ENCODE peak calls at places on chromosomes 1 and 21, in five cellular contexts. J is A549, H is K562, Q is lower leg skin, C is heart left ventricle. U is an unnamed sample.

GRCh38 chr21:41488080-41488479 is 19.9 kb downstream of the TMPRSS2 start:
- DNase-seq in J (no peak), H (no peak), Q (no peak), C (no peak), U (no peak)

GRCh38 chr1:109821831-109822745 is 58.4 kb upstream of the EPS8L3 start:
- DNase-seq in J (peak), H (peak), Q (peak), C (peak), U (peak)

GRCh38 chr1:208026880-208027438 is 116.0 kb upstream of the CD34 start:
- DNase-seq in J (no peak), H (no peak), Q (no peak), C (peak), U (no peak)

GRCh38 chr1:218299416-218299815 is 14.3 kb downstream of the RRP15 start:
- DNase-seq in J (peak), H (no peak), Q (no peak), C (no peak), U (no peak)

GRCh38 chr1:5342830-5343229 is 649.4 kb downstream of the NPHP4 start:
- DNase-seq in J (no peak), H (no peak), Q (no peak), C (no peak), U (no peak)

GRCh38 chr1:91864017-91864700 is 21.8 kb downstream of the TGFBR3 start:
- DNase-seq in J (no peak), H (no peak), Q (no peak), C (no peak), U (no peak)

GRCh38 chr1:205188132-205188531 is 23.4 kb downstream of the DSTYK start:
- DNase-seq in J (no peak), H (no peak), Q (no peak), C (no peak), U (no peak)

GRCh38 chr1:48061162-48062136 is 64.3 kb upstream of the TRABD2B start:
- DNase-seq in J (peak), H (peak), Q (peak), C (peak), U (peak)

GRCh38 chr1:171286032-171286705 is 27.8 kb upstream of the FMO4 start:
- DNase-seq in J (no peak), H (no peak), Q (no peak), C (no peak), U (peak)

GRCh38 chr1:87084247-87084836 is 169.9 kb downstream of the HS2ST1 start:
- DNase-seq in J (peak), H (no peak), Q (no peak), C (no peak), U (no peak)

GRCh38 chr1:30713211-30713770 is 10.1 kb downstream of the MATN1 start:
- DNase-seq in J (no peak), H (no peak), Q (no peak), C (no peak), U (no peak)

GRCh38 chr1:238177960-238178359 is 287.2 kb upstream of the ZP4 start:
- DNase-seq in J (no peak), H (no peak), Q (no peak), C (no peak), U (peak)

GRCh38 chr1:58358311-58358710 is 188.2 kb downstream of the OMA1 start:
- DNase-seq in J (peak), H (no peak), Q (no peak), C (no peak), U (no peak)

GRCh38 chr1:226019550-226019949 is 20.4 kb upstream of the SDE2 start:
- DNase-seq in J (no peak), H (no peak), Q (no peak), C (no peak), U (no peak)

GRCh38 chr1:20604678-20605077 is 15.8 kb downstream of the CDA start:
- DNase-seq in J (no peak), H (no peak), Q (no peak), C (no peak), U (no peak)

GRCh38 chr1:11701551-11701961 is 10.0 kb downstream of the DRAXIN start:
- DNase-seq in J (no peak), H (no peak), Q (no peak), C (no peak), U (no peak)

GRCh38 chr1:183821309-183822080 is 16.6 kb downstream of the RGL1 start:
- DNase-seq in J (no peak), H (no peak), Q (no peak), C (no peak), U (no peak)

GRCh38 chr1:221781102-221781744 is 39.3 kb upstream of the DUSP10 start:
- DNase-seq in J (no peak), H (no peak), Q (no peak), C (no peak), U (no peak)

GRCh38 chr1:15949453-15950245 is 26.3 kb downstream of the ZBTB17 start:
- DNase-seq in J (peak), H (peak), Q (peak), C (peak), U (peak)

GRCh38 chr1:32404956-32405355 is 10.7 kb upstream of the BSDC1 start:
- DNase-seq in J (no peak), H (no peak), Q (no peak), C (no peak), U (no peak)

GRCh38 chr1:8184301-8184700 is 133.6 kb upstream of the SLC45A1 start:
- DNase-seq in J (peak), H (no peak), Q (no peak), C (no peak), U (no peak)

GRCh38 chr21:46554431-46555224 is 50.3 kb downstream of the S100B start:
- DNase-seq in J (no peak), H (no peak), Q (no peak), C (no peak), U (no peak)

GRCh38 chr1:225866061-225866844 is 15.9 kb downstream of the TMEM63A start:
- DNase-seq in J (no peak), H (no peak), Q (no peak), C (no peak), U (peak)

GRCh38 chr1:65948609-65949229 is 156.0 kb downstream of the PDE4B start:
- DNase-seq in J (no peak), H (peak), Q (no peak), C (no peak), U (no peak)

GRCh38 chr1:15525043-15525958 is 1.3 kb upstream of the CASP9 start:
- DNase-seq in J (peak), H (peak), Q (peak), C (peak), U (peak)

GRCh38 chr1:11458811-11459275 is 20.1 kb upstream of the DISP3 start:
- DNase-seq in J (no peak), H (no peak), Q (no peak), C (peak), U (no peak)

GRCh38 chr21:14448784-14449183 is 65.8 kb upstream of the HSPA13 start:
- DNase-seq in J (no peak), H (no peak), Q (no peak), C (no peak), U (no peak)

GRCh38 chr1:203536575-203536974 is 42.6 kb downstream of the OPTC start:
- DNase-seq in J (no peak), H (no peak), Q (no peak), C (no peak), U (no peak)

GRCh38 chr1:53938136-53938830 is 7.2 kb downstream of the IFT25 start:
- DNase-seq in J (no peak), H (no peak), Q (no peak), C (no peak), U (no peak)

GRCh38 chr1:96752394-96752793 is 30.8 kb downstream of the PTBP2 start:
- DNase-seq in J (no peak), H (no peak), Q (no peak), C (no peak), U (no peak)

GRCh38 chr21:41709965-41710822 is 56.7 kb downstream of the RIPK4 start:
- DNase-seq in J (no peak), H (no peak), Q (no peak), C (no peak), U (no peak)

DNA sequence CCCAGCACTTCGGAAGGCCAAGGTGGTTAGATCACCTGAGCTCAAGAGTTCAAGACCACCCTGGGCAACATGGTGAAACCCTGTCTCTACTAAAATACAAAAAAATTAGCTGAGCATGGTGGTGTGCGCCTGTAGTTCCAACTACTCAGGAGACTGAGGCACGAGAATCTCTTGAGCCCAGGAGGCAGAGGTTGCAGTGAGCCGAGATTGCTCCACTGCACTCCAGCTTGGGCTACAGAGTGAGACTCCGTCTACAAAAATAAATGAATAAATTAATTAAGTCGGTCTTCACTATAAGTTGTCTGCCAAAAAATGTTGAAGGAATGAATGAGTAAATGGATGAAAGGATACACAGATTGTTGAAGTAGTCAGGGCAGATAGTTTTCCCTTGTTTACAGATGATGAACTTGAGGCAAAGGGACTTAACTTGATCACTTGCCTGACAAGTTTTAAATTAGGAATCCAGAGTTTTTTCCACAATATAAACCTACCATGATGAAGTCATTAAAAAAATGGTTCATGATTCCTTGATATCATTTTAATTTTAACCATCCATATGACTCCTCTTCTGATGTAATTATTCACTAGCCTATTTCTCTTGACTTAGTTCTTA is 130.8 kb downstream of the TLR5 start:
- DNase-seq in J (no peak), H (no peak), Q (no peak), C (no peak), U (no peak)
- TF ChIP-seq POLR2A in J (no peak), H (no peak), Q (no peak), C (no peak), U (no peak)

DNA sequence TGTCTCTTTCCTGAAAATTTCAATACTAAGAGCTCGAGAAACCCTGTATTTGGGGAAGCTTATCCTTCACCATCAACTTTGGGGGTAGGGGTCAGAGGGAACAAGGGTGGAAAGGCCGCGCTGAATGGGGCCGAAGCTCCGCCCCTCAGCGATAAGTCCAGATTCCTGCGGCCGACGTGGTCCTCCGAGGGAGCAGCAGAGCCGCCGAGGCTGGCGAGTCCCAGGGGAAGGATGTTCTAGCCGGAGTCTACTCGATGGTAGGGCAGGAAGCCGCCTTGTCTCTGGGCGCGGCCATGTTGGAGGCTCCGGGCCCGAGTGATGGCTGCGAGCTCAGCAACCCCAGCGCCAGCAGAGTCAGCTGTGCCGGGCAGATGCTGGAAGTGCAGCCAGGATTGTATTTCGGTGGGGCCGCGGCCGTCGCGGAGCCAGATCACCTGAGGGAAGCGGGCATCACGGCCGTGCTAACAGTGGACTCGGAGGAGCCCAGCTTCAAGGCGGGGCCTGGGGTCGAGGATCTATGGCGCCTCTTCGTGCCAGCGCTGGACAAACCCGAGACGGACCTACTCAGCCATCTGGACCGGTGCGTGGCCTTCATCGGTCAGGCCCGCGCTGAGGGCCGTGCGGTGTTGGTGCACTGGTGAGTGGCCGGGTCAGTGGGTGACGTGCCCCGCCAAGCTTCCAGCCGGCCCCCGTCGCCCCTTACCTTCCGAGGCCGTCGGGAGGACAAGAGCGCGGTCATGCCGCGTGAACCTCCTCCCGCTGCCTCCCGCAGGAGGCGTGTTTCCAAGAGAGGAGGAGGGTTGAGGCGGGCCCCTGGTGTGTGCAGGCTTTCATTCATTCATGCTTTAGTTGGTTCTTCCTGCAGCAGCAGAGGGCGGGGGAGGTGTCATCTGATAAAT is at the start of gene DUSP12:
- DNase-seq in J (peak), H (peak), Q (peak), C (peak), U (peak)
- TF ChIP-seq POLR2A in J (peak), H (peak), Q (no peak), C (peak), U (peak)

GRCh38 chr1:211382714-211383480 is 56.3 kb downstream of the TRAF5 start:
- DNase-seq in J (peak), H (peak), Q (peak), C (peak), U (peak)
- TF ChIP-seq POLR2A in J (peak), H (peak), Q (no peak), C (peak), U (peak)

DNA sequence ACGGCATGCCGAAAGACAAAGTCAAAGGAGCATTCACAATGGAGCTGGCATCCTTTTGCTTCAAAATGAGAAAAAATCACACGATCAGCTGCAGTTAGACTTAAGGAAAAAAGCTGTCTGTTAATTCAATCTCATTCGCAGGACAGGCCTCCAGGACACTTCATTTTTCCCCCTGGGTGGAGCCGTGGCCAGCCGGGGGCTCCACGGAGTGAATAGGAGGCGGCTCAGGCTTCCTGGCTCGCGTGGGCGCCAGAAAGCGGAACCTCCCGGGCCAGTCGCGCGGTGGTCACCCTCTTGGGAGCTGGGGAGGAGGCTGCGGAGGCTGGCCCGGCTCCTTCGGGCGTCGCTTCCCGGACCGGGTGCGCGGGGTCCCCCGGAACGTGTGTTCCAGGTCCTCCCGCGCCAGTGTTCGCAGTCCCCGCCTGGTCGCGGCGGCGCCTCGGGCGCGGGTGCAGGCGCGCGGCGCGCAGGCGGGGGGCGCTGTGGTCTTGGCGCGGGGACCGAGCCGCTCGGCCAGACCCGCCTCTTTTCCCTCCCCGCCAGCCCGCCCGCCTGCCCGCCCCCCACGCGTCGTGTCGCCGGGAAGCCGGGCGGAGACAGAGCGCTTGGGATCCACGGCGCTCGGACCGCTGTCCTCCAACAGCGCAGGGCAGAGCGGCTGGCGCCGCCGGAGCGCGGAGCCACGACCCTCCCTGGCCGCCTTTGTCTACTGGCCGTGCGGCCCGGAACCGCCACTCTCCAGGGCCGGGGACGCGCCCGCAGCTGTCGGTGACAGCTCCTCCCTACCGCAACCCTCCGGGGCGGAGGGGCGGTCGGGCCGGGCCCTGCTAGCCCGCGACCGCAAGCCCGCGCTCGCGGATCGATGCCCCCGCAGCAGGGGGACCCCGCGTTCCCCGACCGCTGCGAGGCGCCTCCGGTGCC is at the start of gene RHOU:
- DNase-seq in J (peak), H (no peak), Q (peak), C (peak), U (peak)
- TF ChIP-seq POLR2A in J (peak), H (no peak), Q (no peak), C (peak), U (peak)

GRCh38 chr1:2227341-2228156 is 570 bp upstream of the SKI start:
- DNase-seq in J (peak), H (peak), Q (peak), C (peak), U (peak)

GRCh38 chr1:2229921-2230700 is 2.0 kb downstream of the SKI start:
- DNase-seq in J (no peak), H (peak), Q (no peak), C (peak), U (no peak)

GRCh38 chr1:2228157-2228594 is at the start of gene SKI:
- DNase-seq in J (no peak), H (peak), Q (no peak), C (no peak), U (no peak)

GRCh38 chr1:2228684-2229031 is 539 bp downstream of the SKI start:
- DNase-seq in J (no peak), H (no peak), Q (no peak), C (peak), U (no peak)

GRCh38 chr1:2229032-2229920 is 1.2 kb downstream of the SKI start:
- DNase-seq in J (no peak), H (no peak), Q (no peak), C (peak), U (no peak)
- TF ChIP-seq POLR2A in J (no peak), H (no peak), Q (no peak), C (no peak), U (no peak)

GRCh38 chr1:39266792-39267191 is 62.3 kb downstream of the MACF1 start:
- DNase-seq in J (no peak), H (no peak), Q (no peak), C (no peak), U (no peak)

GRCh38 chr1:39269791-39270342 is 65.4 kb downstream of the MACF1 start:
- DNase-seq in J (no peak), H (no peak), Q (no peak), C (no peak), U (no peak)

GRCh38 chr1:39269349-39269748 is 64.9 kb downstream of the MACF1 start:
- DNase-seq in J (no peak), H (no peak), Q (no peak), C (no peak), U (no peak)

GRCh38 chr1:39268906-39269305 is 64.4 kb downstream of the MACF1 start:
- DNase-seq in J (no peak), H (no peak), Q (no peak), C (no peak), U (no peak)

GRCh38 chr1:39268112-39268581 is 63.7 kb downstream of the MACF1 start:
- DNase-seq in J (no peak), H (no peak), Q (peak), C (peak), U (peak)
- TF ChIP-seq POLR2A in J (no peak), H (no peak), Q (no peak), C (no peak), U (no peak)

DNA sequence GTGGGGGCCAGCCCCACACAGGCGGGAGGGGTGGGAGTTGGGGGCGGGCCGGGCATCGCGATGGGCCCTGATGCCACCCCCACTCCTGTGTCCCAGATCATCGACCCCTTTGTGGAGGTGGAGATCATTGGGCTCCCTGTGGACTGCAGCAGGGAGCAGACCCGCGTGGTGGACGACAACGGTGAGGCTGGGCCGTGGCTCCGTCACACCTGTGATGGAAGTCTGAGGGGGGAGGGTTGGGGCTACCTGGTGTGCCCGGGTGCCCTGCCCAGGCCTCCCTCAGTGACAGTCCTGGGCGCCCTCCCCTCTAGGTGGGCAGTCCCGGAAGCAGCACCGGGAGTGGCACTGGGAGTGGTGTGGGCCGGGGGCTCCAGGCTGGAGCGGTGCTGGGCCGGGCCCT is 22.6 kb downstream of the PLCH2 start:
- DNase-seq in J (no peak), H (no peak), Q (no peak), C (no peak), U (no peak)
- TF ChIP-seq POLR2A in J (no peak), H (no peak), Q (no peak), C (no peak), U (no peak)

GRCh38 chr1:220094016-220094911 is at the start of gene IARS2:
- DNase-seq in J (peak), H (peak), Q (peak), C (peak), U (peak)
- TF ChIP-seq POLR2A in J (peak), H (peak), Q (no peak), C (no peak), U (peak)

DNA sequence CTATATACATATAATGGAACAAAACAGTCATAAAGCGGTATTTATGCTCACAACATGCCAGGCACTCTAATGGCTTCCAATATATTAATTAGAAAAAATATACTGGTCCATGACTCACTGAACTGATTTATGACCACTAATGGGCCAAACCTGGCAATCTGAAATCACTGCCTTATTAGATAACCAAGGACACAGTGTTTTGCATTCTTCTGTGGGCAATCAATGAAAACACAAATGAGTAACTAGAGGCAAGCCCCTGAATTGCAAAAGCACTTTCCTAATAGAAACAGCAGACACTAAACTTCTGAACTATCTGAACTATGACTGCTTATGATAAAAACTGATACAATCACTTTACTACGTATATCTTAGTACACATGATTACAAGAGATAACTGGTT is 3.5 kb downstream of the GCLM start:
- DNase-seq in J (no peak), H (no peak), Q (no peak), C (no peak), U (no peak)
- TF ChIP-seq POLR2A in J (no peak), H (no peak), Q (no peak), C (no peak), U (no peak)

GRCh38 chr1:36455386-36455785 is 5.1 kb upstream of the OSCP1 start:
- DNase-seq in J (no peak), H (no peak), Q (no peak), C (no peak), U (no peak)
- TF ChIP-seq POLR2A in J (no peak), H (no peak), Q (no peak), C (no peak), U (no peak)